ENCODE peak calls at places on chromosome 10, in five cellular contexts. U is left ventricle myocardium inferior, P is neural progenitor cell, V is SK-N-SH, A is SJCRH30. C is an unnamed sample.

GRCh38 chr10:101595591-101596433 is 7.7 kb downstream of the DPCD start:
- DNase-seq in P (no peak), U (no peak), V (no peak), A (no peak), C (no peak)

GRCh38 chr10:1084011-1084950 is 28.1 kb downstream of the WDR37 start:
- DNase-seq in A (no peak), U (no peak), V (no peak), P (no peak), C (no peak)

GRCh38 chr10:12333382-12334185 is 15.8 kb upstream of the CAMK1D start:
- DNase-seq in V (peak), A (peak), U (peak), P (no peak), C (no peak)

GRCh38 chr10:108789911-108790310 is 1133.4 kb downstream of the XPNPEP1 start:
- DNase-seq in A (no peak), P (no peak), V (no peak), U (no peak), C (no peak)

GRCh38 chr10:77640167-77640566 is 2.6 kb upstream of the KCNMA1 start:
- DNase-seq in P (no peak), A (no peak), U (no peak), V (no peak), C (no peak)

GRCh38 chr10:119265691-119266090 is 58.3 kb downstream of the GRK5 start:
- DNase-seq in P (no peak), U (no peak), A (no peak), V (no peak), C (no peak)

GRCh38 chr10:92689663-92690210 is at the start of gene HHEX:
- DNase-seq in A (peak), P (peak), V (peak), U (peak), C (peak)

GRCh38 chr10:131337656-131338055 is 26.1 kb upstream of the TCERG1L start:
- DNase-seq in P (no peak), U (no peak), V (no peak), A (no peak), C (no peak)

GRCh38 chr10:100148353-100149211 is 37.2 kb downstream of the ERLIN1 start:
- DNase-seq in V (no peak), U (no peak), A (no peak), P (no peak), C (peak)

GRCh38 chr10:33329178-33329577 is 5.3 kb downstream of the NRP1 start:
- DNase-seq in U (no peak), V (no peak), P (no peak), A (no peak), C (no peak)

GRCh38 chr10:68208424-68209042 is 23.4 kb downstream of the ATOH7 start:
- DNase-seq in V (peak), U (no peak), P (peak), A (peak), C (peak)

GRCh38 chr10:72318383-72319262 is 36.1 kb downstream of the DNAJB12 start:
- DNase-seq in V (no peak), P (no peak), U (no peak), A (no peak), C (no peak)
- H3K27ac ChIP-seq in V (peak), P (no peak), U (peak), A (peak), C (no peak)

GRCh38 chr10:6778992-6779701 is 199.1 kb upstream of the PRKCQ start:
- DNase-seq in P (no peak), U (no peak), V (no peak), A (no peak), C (no peak)

GRCh38 chr10:6776170-6776569 is 196.1 kb upstream of the PRKCQ start:
- DNase-seq in A (no peak), P (no peak), V (no peak), U (no peak), C (no peak)

GRCh38 chr10:6781133-6781770 is 201.2 kb upstream of the PRKCQ start:
- DNase-seq in A (no peak), U (no peak), P (no peak), V (no peak), C (no peak)

GRCh38 chr10:6782378-6782777 is 202.3 kb upstream of the PRKCQ start:
- DNase-seq in V (no peak), A (no peak), U (no peak), P (no peak), C (no peak)

GRCh38 chr10:6780008-6780677 is 200.1 kb upstream of the PRKCQ start:
- DNase-seq in V (no peak), U (no peak), P (no peak), A (no peak), C (no peak)
- H3K4me3 ChIP-seq in V (no peak), U (no peak), P (no peak), A (no peak), C (no peak)

GRCh38 chr10:79346388-79347225 is 662 bp upstream of the PPIF start:
- DNase-seq in A (peak), U (no peak), V (peak), P (peak), C (peak)
- H3K27ac ChIP-seq in A (no peak), U (peak), V (no peak), P (no peak), C (peak)

GRCh38 chr10:117541909-117542705 is 439 bp upstream of the EMX2 start:
- DNase-seq in U (no peak), V (peak), P (peak), A (peak), C (no peak)
- H3K4me3 ChIP-seq in U (peak), V (no peak), P (peak), A (peak), C (no peak)

DNA sequence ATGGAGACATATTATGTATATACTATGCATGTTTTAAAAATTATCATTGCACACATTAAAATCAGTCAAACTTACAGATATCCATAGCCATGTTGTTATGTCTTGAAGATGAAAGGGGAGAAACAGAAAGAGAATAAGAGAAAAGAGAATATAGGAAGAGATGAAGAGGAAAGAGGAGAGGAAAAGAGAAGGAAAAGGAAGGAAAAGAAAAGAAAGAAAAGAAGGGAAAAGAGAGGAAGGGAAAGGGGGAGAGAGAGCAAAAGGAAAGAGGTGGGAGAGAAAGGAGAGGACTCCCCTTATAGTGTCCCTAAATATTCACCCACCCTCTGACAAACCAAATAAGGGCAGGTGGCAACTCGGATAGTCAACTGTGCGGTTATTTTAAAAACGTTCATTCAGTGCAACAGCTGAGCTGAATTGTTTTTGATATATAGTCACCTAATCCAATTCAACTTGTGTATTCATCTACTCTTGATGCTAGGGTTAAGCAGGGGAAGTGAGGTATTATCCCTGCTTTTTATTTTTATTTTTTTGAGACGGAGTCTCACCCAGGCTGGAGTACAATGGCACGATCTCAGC is 14.6 kb downstream of the SVIL start:
- DNase-seq in P (no peak), A (peak), V (no peak), U (no peak), C (no peak)
- H3K27ac ChIP-seq in P (no peak), A (peak), V (peak), U (peak), C (no peak)

GRCh38 chr10:8060704-8061121 is 6.2 kb downstream of the GATA3 start:
- DNase-seq in P (no peak), A (no peak), U (no peak), V (no peak), C (no peak)
- H3K4me3 ChIP-seq in P (peak), A (no peak), U (no peak), V (peak), C (no peak)

GRCh38 chr10:62765726-62766125 is 38.8 kb upstream of the ADO start:
- DNase-seq in P (no peak), V (no peak), A (no peak), U (no peak), C (no peak)

GRCh38 chr10:62759599-62760175 is 44.8 kb upstream of the ADO start:
- DNase-seq in P (no peak), A (peak), U (no peak), V (no peak), C (no peak)

GRCh38 chr10:62760401-62760800 is 44.1 kb upstream of the ADO start:
- DNase-seq in U (no peak), P (peak), V (no peak), A (no peak), C (no peak)

GRCh38 chr10:62763155-62763554 is 41.4 kb upstream of the ADO start:
- DNase-seq in U (peak), A (no peak), P (no peak), V (no peak), C (no peak)

DNA sequence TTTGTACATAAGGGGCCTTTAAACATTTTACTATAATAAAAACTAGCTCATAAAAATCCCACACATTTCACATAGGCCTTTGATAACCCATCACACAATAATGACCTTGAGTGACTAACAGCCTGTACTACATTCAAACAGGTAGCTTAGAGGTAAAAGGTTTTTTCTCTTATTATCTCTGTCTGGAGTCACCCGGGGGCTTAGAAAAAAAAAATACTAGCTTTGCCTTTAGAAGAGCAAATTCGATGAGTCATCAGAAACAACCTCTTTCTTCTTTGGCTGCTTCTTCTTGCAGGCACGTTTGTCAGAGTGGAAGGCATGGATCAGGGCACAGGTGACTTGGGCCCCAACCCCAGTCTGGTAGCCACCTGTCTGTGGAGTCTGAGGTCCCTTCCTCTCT is 43.4 kb upstream of the ADO start:
- DNase-seq in V (no peak), P (no peak), A (no peak), U (no peak), C (no peak)
- H3K27ac ChIP-seq in V (no peak), P (no peak), A (no peak), U (peak), C (no peak)